ENCODE peak calls at places on chromosome 12, in six cellular contexts. R is cardiac fibroblast; C is activated CD4-positive, CD25-positive, alpha-beta regulatory T cell treated with anti-CD3 and anti-CD28 coated beads, Interleukin-2, amount 50 U/mL, for 72 hours; I is effector memory CD8-positive, alpha-beta T cell; J is activated B cell treated with CpG ODN at 0.5 μM for 24 hours; Q is effector CD4-positive, alpha-beta T cell. L is an unnamed sample.

GRCh38 chr12:15962760-15963159 is 51.6 kb downstream of the DERA start:
- DNase-seq in J (no peak), C (no peak), R (peak), Q (no peak), I (no peak), L (no peak)

GRCh38 chr12:76316468-76316867 is 31.7 kb downstream of the BBS10 start:
- DNase-seq in R (no peak), Q (no peak), C (no peak), J (no peak), I (no peak), L (no peak)

GRCh38 chr12:111276189-111276588 is 92.7 kb downstream of the PHETA1 start:
- DNase-seq in J (no peak), C (no peak), Q (no peak), R (peak), I (no peak), L (no peak)

GRCh38 chr12:46267618-46268348 is 1.1 kb downstream of the SLC38A1 start:
- DNase-seq in Q (no peak), J (no peak), C (peak), I (peak), R (peak), L (peak)

GRCh38 chr12:80864046-80864735 is 73.5 kb downstream of the LIN7A start:
- DNase-seq in C (no peak), R (peak), Q (no peak), I (no peak), J (no peak), L (no peak)

GRCh38 chr12:93223440-93224426 is 154.0 kb upstream of the NUDT4 start:
- DNase-seq in J (no peak), R (peak), C (no peak), I (no peak), Q (no peak), L (peak)

GRCh38 chr12:113912761-113913295 is 53.3 kb downstream of the RBM19 start:
- DNase-seq in J (peak), R (peak), Q (peak), C (peak), I (peak), L (peak)

GRCh38 chr12:108502922-108503321 is 12.2 kb upstream of the FICD start:
- DNase-seq in J (no peak), C (no peak), Q (no peak), R (no peak), I (no peak), L (no peak)

GRCh38 chr12:131108171-131108955 is 154.7 kb downstream of the ADGRD1 start:
- DNase-seq in J (no peak), I (no peak), Q (no peak), C (no peak), R (no peak), L (no peak)

GRCh38 chr12:119700078-119700477 is 32.1 kb downstream of the PRKAB1 start:
- DNase-seq in J (no peak), I (no peak), R (no peak), C (no peak), Q (no peak), L (no peak)

GRCh38 chr12:104498211-104498801 is 41.6 kb downstream of the CHST11 start:
- DNase-seq in R (no peak), I (peak), J (no peak), Q (peak), C (no peak), L (peak)

L was measured in NB4.